ENCODE peak calls at places on chromosome 12, in five cellular contexts. G is CD8-positive, alpha-beta memory T cell; J is neuronal stem cell; C is heart right ventricle; P is cardiac muscle cell. Y is an unnamed sample.

GRCh38 chr12:57983150-57983857 is 41.9 kb downstream of the ATP23 start:
- DNase-seq in P (peak; percentile 49), C (no peak), G (no peak), J (peak; percentile 50), Y (peak; percentile 71)

GRCh38 chr12:80356092-80356491 is 87.9 kb upstream of the PTPRQ start:
- DNase-seq in J (no peak), G (no peak), C (no peak), P (no peak), Y (no peak)

GRCh38 chr12:111777345-111778045 is 10.8 kb downstream of the ALDH2 start:
- DNase-seq in J (no peak), G (no peak), C (peak; percentile 22), P (no peak), Y (no peak)

GRCh38 chr12:125053821-125054220 is 11.4 kb upstream of the AACS start:
- DNase-seq in J (no peak), P (no peak), C (no peak), G (no peak), Y (no peak)

GRCh38 chr12:46585854-46586621 is 213.5 kb upstream of the SLC38A2 start:
- DNase-seq in J (peak; percentile 53), G (peak; percentile 66), C (no peak), P (peak; percentile 46), Y (peak; percentile 88)

GRCh38 chr12:32499048-32499447 is 99.7 kb downstream of the FGD4 start:
- DNase-seq in P (peak; percentile 24), G (no peak), J (no peak), C (no peak), Y (no peak)

GRCh38 chr12:29499235-29499634 is 1.7 kb upstream of the OVCH1 start:
- DNase-seq in G (no peak), P (no peak), C (no peak), J (no peak), Y (no peak)

GRCh38 chr12:92078167-92079053 is 67.2 kb downstream of the BTG1 start:
- DNase-seq in P (no peak), J (no peak), C (no peak), G (no peak), Y (no peak)

GRCh38 chr12:106138646-106139421 is at the start of gene NUAK1:
- DNase-seq in G (peak; percentile 2), P (peak; percentile 87), C (peak; percentile 88), J (peak; percentile 88), Y (peak; percentile 90)

GRCh38 chr12:111425655-111426054 is 19.9 kb downstream of the SH2B3 start:
- DNase-seq in P (no peak), C (no peak), J (no peak), G (no peak), Y (no peak)

GRCh38 chr12:1613860-1614259 is 15.2 kb upstream of the WNT5B start:
- DNase-seq in G (no peak), C (no peak), J (no peak), P (no peak), Y (no peak)

GRCh38 chr12:100794441-100795192 is at the start of gene ANO4:
- DNase-seq in C (no peak), P (peak; percentile 24), G (no peak), J (no peak), Y (peak; percentile 39)

GRCh38 chr12:88684170-88684569 is 103.9 kb upstream of the KITLG start:
- DNase-seq in J (no peak), P (no peak), G (no peak), C (no peak), Y (no peak)

GRCh38 chr12:27674989-27675388 is 21.3 kb upstream of the REP15 start:
- DNase-seq in J (no peak), G (no peak), C (no peak), P (no peak), Y (no peak)

DNA sequence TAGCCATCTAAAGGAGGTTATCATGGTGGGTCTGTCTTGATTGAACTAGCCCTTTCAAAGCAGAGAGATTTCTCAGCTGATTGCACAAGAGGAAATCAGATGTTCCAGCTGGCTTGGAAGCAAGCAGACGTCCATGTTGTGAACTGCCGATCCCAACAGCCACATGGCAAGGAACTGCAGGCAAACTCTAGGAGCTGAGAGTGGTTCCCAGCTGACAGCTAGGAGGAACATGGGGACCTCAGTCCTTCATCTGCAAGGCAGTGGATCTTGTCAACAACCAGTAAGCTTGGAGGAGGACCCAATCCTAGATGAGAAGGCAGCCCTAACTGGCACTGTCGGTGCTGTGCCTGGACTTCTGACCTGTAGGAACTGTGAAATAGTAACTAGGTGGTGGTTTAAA is 7.7 kb downstream of the ACVR1B start:
- DNase-seq in C (no peak), J (no peak), P (no peak), G (no peak), Y (no peak)
- H3K4me3 ChIP-seq in C (no peak overlapping the region), J (no peak overlapping the region), P (no peak overlapping the region), G (no peak overlapping the region), Y (no peak overlapping the region)

GRCh38 chr12:108665608-108666202 is 32.0 kb upstream of the SELPLG start:
- DNase-seq in C (no peak), G (no peak), J (no peak), P (peak; percentile 35), Y (no peak)

GRCh38 chr12:108667349-108667748 is 33.7 kb upstream of the SELPLG start:
- DNase-seq in C (no peak), J (no peak), P (no peak), G (no peak), Y (no peak)

GRCh38 chr12:108666326-108666995 is 32.8 kb upstream of the SELPLG start:
- DNase-seq in G (no peak), J (no peak), C (peak; percentile 50), P (no peak), Y (no peak)

GRCh38 chr12:108663324-108664015 is 29.8 kb upstream of the SELPLG start:
- DNase-seq in J (no peak), P (no peak), G (no peak), C (no peak), Y (no peak)

GRCh38 chr12:108664338-108665258 is 30.9 kb upstream of the SELPLG start:
- DNase-seq in C (peak; percentile 53), P (peak; percentile 86), J (peak; percentile 80), G (peak; percentile 73), Y (peak; percentile 86)
- H3K4me3 ChIP-seq in C (no peak overlapping the region), P (no peak overlapping the region), J (no peak overlapping the region), G (no peak overlapping the region), Y (no peak overlapping the region)

GRCh38 chr12:3128498-3129293 is 51.5 kb downstream of the TSPAN9 start:
- DNase-seq in G (no peak), C (no peak), P (no peak), J (no peak), Y (no peak)

GRCh38 chr12:3130053-3130805 is 53.0 kb downstream of the TSPAN9 start:
- DNase-seq in P (no peak), G (no peak), C (peak; percentile 55), J (no peak), Y (no peak)

GRCh38 chr12:3131129-3131528 is 54.0 kb downstream of the TSPAN9 start:
- DNase-seq in P (no peak), J (no peak), C (no peak), G (no peak), Y (no peak)

GRCh38 chr12:3127832-3128231 is 50.7 kb downstream of the TSPAN9 start:
- DNase-seq in J (no peak), P (no peak), G (no peak), C (no peak), Y (no peak)

DNA sequence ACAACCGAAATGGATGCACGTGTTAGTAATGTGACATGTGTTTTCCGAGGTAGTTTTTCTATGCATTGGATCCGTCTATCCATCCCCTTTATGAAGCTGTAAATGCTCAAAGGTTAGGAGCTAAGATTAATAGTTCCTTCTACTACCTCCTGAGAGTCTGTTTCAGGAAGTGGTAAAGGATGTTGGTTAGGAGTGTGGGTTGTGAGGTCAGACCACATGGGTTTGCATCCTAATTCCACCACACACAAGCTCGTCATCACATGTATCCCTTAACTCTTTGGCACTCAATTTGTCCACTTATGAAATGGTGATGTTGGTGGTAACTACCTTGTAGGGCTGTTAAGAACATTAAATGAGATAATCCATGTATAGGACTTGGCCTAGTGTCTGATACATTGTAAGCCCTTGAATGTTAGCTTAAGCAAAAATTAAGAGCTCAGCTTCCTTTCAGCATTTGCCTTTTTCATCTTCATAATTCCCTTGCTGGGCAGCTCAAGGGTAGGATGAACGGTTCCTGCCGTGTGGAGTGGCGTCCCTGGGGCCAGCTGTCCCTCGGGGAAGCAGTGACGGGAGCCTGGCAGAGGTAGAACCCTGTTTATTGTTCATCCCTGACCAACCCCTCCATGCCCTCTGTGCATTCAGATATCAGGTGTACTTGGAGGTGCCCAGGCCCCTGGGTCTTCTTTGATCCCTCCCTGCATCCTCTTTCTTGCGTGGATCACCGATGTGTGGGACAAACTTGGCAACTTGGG is 52.3 kb downstream of the TSPAN9 start:
- DNase-seq in G (peak; percentile 11), C (no peak), P (no peak), J (no peak), Y (no peak)
- H3K4me3 ChIP-seq in G (no peak overlapping the region), C (no peak overlapping the region), P (no peak overlapping the region), J (no peak overlapping the region), Y (no peak overlapping the region)

GRCh38 chr12:9932270-9932669 is at the start of gene CLEC2A:
- DNase-seq in J (no peak), P (no peak), G (no peak), C (no peak), Y (no peak)
- H3K4me3 ChIP-seq in J (no peak within 1 kb of the TSS), P (no peak within 1 kb of the TSS), G (no peak within 1 kb of the TSS), C (no peak within 1 kb of the TSS), Y (no peak within 1 kb of the TSS)

DNA sequence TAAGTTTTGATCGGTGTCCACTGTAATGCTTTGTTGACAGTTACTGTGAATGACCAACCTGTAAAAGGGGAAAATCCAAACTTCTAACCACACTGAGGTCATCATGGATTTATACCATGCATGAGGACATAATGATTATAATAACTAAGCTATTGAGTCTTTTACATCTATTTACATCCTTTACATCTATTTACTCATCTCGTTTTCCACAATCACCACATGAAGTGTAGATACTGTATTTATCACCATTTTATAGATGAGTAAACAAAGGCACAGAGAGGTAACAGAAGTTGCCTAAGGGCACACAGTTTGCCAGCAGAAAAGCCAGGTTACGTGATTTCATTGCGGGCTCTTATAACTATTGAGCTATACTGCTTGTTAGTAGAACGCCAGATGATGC is 27.9 kb upstream of the EID3 start:
- DNase-seq in C (no peak), G (no peak), J (no peak), P (no peak), Y (no peak)
- H3K4me3 ChIP-seq in C (no peak overlapping the region), G (no peak overlapping the region), J (no peak overlapping the region), P (no peak overlapping the region), Y (no peak overlapping the region)

GRCh38 chr12:77834618-77835017 is 3.9 kb downstream of the NAV3 start:
- DNase-seq in C (no peak), P (no peak), G (no peak), J (no peak), Y (no peak)

GRCh38 chr12:77835982-77836381 is 5.3 kb downstream of the NAV3 start:
- DNase-seq in C (no peak), J (no peak), G (no peak), P (no peak), Y (no peak)

GRCh38 chr12:77830952-77831351 is 258 bp downstream of the NAV3 start:
- DNase-seq in C (no peak), P (no peak), J (no peak), G (no peak), Y (no peak)

GRCh38 chr12:77833329-77833728 is 2.6 kb downstream of the NAV3 start:
- DNase-seq in P (no peak), G (no peak), J (no peak), C (no peak), Y (no peak)

DNA sequence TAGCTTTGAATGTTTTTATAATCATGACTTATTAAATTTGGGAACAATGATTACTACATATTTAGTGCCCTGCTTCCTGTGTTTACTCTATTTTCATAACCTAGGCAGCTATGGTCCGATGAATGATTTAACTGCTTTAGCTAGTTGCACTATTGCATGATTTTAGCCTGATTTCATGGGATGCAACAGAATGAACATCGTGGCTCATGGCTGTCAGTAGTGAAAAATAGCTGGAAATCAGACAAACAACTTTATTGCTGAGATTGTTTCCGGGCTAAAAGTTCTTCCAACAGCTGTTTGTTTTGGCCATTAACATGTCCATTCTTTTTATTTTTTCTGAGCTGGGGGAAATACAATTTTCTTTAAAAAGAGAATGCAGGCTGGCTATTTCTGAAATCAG is at the start of gene NAV3:
- DNase-seq in C (no peak), G (no peak), J (no peak), P (no peak), Y (no peak)
- H3K4me3 ChIP-seq in C (no peak within 1 kb of the TSS), G (no peak within 1 kb of the TSS), J (no peak within 1 kb of the TSS), P (no peak within 1 kb of the TSS), Y (no peak within 1 kb of the TSS)